ENCODE peak calls at places on chromosome 20, in four cellular contexts. V is K562, X is HCT116, Y is HepG2. E is an unnamed sample.

GRCh38 chr20:13819885-13820645 is 35.2 kb downstream of the NDUFAF5 start:
- DNase-seq in V (peak; percentile 32), X (peak; percentile 42), Y (peak; percentile 70), E (peak; percentile 30)

GRCh38 chr20:36847009-36847709 is 28.8 kb upstream of the TLDC2 start:
- DNase-seq in V (no peak), X (no peak), Y (no peak), E (no peak)

GRCh38 chr20:32206383-32207210 is 946 bp downstream of the PLAGL2 start:
- DNase-seq in V (no peak), X (no peak), Y (no peak), E (no peak)

GRCh38 chr20:60403105-60403741 is 445.0 kb downstream of the CDH26 start:
- DNase-seq in V (no peak), X (no peak), Y (no peak), E (no peak)

GRCh38 chr20:52118233-52118632 is 73.3 kb downstream of the ZFP64 start:
- DNase-seq in V (no peak), X (no peak), Y (no peak), E (no peak)

GRCh38 chr20:22455259-22455658 is 129.1 kb downstream of the FOXA2 start:
- DNase-seq in V (no peak), X (no peak), Y (no peak), E (no peak)

GRCh38 chr20:10090588-10091166 is 55.9 kb downstream of the ANKEF1 start:
- DNase-seq in V (peak; percentile 12), X (peak; percentile 38), Y (peak; percentile 63), E (peak; percentile 48)

GRCh38 chr20:36202891-36203338 is 33.4 kb upstream of the AAR2 start:
- DNase-seq in V (peak; percentile 89), X (peak; percentile 10), Y (peak; percentile 51), E (no peak)

GRCh38 chr20:52015155-52015554 is 176.4 kb downstream of the ZFP64 start:
- DNase-seq in V (no peak), X (no peak), Y (no peak), E (no peak)

GRCh38 chr20:1652960-1653359 is 4.6 kb downstream of the SIRPG start:
- DNase-seq in V (no peak), X (no peak), Y (no peak), E (no peak)

GRCh38 chr20:5658897-5659296 is 91.3 kb upstream of the SHLD1 start:
- DNase-seq in V (no peak), X (no peak), Y (peak; percentile 71), E (no peak)

GRCh38 chr20:31562241-31562640 is 42.8 kb upstream of the ID1 start:
- DNase-seq in V (no peak), X (peak; percentile 42), Y (no peak), E (no peak)

GRCh38 chr20:32606107-32606506 is 21.0 kb upstream of the NOL4L start:
- DNase-seq in V (no peak), X (no peak), Y (no peak), E (no peak)

GRCh38 chr20:35903843-35904242 is 50.5 kb downstream of the SCAND1 start:
- DNase-seq in V (peak; percentile 23), X (no peak), Y (no peak), E (no peak)

GRCh38 chr20:61804896-61805295 is 260.8 kb downstream of the TAF4 start:
- DNase-seq in V (no peak), X (no peak), Y (no peak), E (no peak)

DNA sequence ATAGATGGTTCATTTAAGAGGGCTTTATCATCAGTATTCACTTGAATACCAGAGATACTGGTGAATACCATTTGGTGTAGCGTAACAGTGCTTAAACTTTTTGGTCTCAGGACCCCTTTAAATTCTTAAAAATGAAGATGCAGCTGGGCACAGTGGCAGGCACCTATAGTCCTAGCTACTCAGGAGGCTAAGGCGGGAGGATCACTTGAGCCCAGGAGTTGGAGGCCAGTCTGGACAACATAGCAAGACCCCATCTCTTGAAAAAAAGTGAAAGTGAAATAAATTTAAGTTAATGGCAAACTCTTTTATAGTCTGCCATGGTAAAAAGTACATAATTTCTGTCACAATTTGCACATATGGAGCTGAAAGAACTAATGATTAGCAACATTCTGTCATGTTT is 39.3 kb downstream of the VAPB start:
- DNase-seq in V (no peak), X (no peak), Y (no peak), E (no peak)
- H3K27ac ChIP-seq in V (no peak overlapping the region), X (no peak overlapping the region), Y (no peak overlapping the region), E (no peak overlapping the region)

GRCh38 chr20:4195499-4195898 is 180.1 kb upstream of the RNF24 start:
- DNase-seq in V (peak; percentile 36), X (no peak), Y (peak; percentile 61), E (no peak)

GRCh38 chr20:4189375-4189774 is 174.0 kb upstream of the RNF24 start:
- DNase-seq in V (no peak), X (no peak), Y (no peak), E (no peak)

GRCh38 chr20:4192378-4193048 is 177.2 kb upstream of the RNF24 start:
- DNase-seq in V (peak; percentile 87), X (no peak), Y (no peak), E (no peak)

GRCh38 chr20:4190792-4191519 is 175.6 kb upstream of the RNF24 start:
- DNase-seq in V (no peak), X (no peak), Y (no peak), E (no peak)

GRCh38 chr20:4193053-4193452 is 177.7 kb upstream of the RNF24 start:
- DNase-seq in V (no peak), X (no peak), Y (no peak), E (no peak)
- TF ChIP-seq TCF7L2 in V (no peak), X (no peak), Y (no peak), E (no peak)

GRCh38 chr20:48877299-48877698 is 44.2 kb upstream of the ARFGEF2 start:
- DNase-seq in V (no peak), X (no peak), Y (no peak), E (no peak)
- TF ChIP-seq CTCF in V (no peak), X (no peak), Y (no peak), E (no peak)

DNA sequence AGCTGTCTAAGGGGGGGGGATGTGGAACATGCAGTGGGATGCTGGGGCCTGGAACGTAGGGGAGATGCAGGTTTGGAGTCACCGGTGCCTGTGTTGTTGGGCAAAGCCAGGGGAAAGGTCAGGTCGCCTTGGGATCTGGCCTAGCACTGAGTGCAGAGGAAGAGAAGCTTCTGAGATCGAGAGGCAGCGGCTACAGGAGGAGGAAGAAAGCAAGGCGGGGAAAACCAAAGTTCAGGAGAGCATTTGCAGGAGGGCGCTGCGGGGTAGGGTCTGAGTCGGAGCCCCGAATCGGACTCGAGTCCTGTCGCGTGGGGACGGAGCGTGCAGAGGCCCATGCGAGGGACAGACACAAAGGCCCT is 1.0 kb upstream of the PLCG1 start:
- DNase-seq in V (no peak), X (no peak), Y (no peak), E (no peak)
- H3K27ac ChIP-seq in V (peak overlapping the region; percentile 86), X (peak overlapping the region; percentile 85), Y (peak overlapping the region; percentile 88), E (peak overlapping the region; percentile 63)

GRCh38 chr20:57584768-57585461 is 24.0 kb downstream of the PCK1 start:
- DNase-seq in V (no peak), X (no peak), Y (no peak), E (no peak)

GRCh38 chr20:57585466-57586213 is 24.7 kb downstream of the PCK1 start:
- DNase-seq in V (no peak), X (no peak), Y (no peak), E (no peak)

GRCh38 chr20:57586943-57587277 is 26.0 kb downstream of the PCK1 start:
- DNase-seq in V (no peak), X (no peak), Y (no peak), E (no peak)

GRCh38 chr20:57587278-57587988 is 26.5 kb downstream of the PCK1 start:
- DNase-seq in V (no peak), X (no peak), Y (peak; percentile 73), E (no peak)

DNA sequence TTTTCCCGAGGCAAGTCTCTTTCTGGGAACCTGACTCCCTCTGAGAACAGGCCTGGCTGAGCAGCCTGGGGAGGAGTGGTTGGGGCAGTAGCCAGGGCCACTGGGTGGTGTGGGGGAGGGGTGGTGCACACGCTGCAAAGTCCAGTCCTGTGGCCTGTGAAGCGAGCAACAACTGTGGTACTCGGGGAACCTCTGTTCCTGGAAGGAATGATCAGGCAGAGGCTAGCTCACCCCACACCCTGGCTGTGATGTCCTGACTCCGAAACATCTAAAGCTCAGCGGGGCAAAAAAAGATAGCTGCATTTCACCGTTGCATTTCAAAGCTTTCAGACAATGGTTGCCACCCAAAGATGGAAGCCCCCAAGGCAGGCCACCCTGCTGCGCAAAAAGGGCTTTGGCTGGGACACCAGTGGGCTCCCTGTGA is 25.5 kb downstream of the PCK1 start:
- DNase-seq in V (peak; percentile 43), X (no peak), Y (peak; percentile 43), E (no peak)
- TF ChIP-seq TCF7L2 in V (no peak), X (no peak), Y (no peak), E (no peak)

DNA sequence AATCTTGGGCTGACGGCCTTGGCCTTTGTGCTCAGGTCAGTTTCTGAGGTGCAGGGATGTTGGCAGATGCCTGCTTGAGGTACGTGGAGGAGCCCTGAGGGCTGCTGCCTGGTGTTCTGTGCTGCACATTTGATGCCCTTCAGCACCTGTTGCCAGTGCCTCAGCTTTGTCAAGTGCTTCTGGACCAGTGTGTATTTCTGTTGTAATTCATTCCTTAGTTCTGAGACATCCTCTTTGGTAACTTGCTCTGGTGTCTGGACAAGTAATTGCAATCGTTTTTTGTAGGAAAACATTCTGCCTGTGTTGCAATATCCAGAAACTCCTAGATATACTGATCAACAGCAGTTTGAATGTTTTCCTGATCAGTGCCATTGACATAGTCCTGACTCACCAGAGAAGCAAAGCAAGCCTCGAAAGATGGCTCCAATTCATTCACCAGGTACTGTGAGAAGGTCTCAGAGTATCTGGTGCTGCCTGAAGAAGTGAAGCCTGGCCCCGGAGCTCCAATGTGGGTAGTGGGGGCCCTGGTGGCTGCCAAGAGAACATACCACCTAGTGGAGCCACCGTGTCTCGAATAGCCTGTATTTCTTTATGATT is 26.7 kb downstream of the ZNF337 start:
- DNase-seq in V (no peak), X (no peak), Y (peak; percentile 61), E (no peak)
- TF ChIP-seq CTCF in V (no peak), X (peak; percentile 24), Y (peak; percentile 25), E (no peak)

GRCh38 chr20:63254536-63255384 is 497 bp upstream of the NKAIN4 start:
- DNase-seq in V (no peak), X (no peak), Y (no peak), E (no peak)

GRCh38 chr20:63252157-63252780 is 2.0 kb downstream of the NKAIN4 start:
- DNase-seq in V (no peak), X (no peak), Y (no peak), E (no peak)

GRCh38 chr20:63253438-63254236 is 626 bp downstream of the NKAIN4 start:
- DNase-seq in V (no peak), X (no peak), Y (no peak), E (no peak)

GRCh38 chr20:63253065-63253437 is 1.2 kb downstream of the NKAIN4 start:
- DNase-seq in V (no peak), X (no peak), Y (no peak), E (no peak)

DNA sequence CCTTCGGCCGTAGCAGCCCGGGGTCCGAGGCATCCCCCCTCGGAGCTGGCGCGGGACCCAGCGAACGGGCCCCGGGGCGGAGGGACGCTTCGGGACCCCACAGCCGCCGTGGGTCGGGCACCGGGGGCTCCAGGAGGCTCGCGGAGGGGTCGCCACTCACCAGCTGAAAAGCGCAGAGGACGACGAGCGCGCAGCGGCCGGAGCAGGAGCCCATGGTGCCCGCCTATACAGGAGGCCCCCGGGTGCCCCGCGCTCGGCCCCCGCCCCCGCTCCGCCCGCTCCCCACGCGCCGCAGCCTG is at the start of gene NKAIN4:
- DNase-seq in V (no peak), X (no peak), Y (no peak), E (no peak)
- H3K27ac ChIP-seq in V (no peak within 1 kb of the TSS), X (no peak within 1 kb of the TSS), Y (no peak within 1 kb of the TSS), E (no peak within 1 kb of the TSS)

GRCh38 chr20:47727170-47727880 is 58.0 kb downstream of the SULF2 start:
- DNase-seq in V (no peak), X (no peak), Y (no peak), E (no peak)
- TF ChIP-seq TCF7L2 in V (no peak), X (no peak), Y (no peak), E (no peak)

GRCh38 chr20:8700756-8701155 is 368.1 kb upstream of the PLCB4 start:
- DNase-seq in V (no peak), X (no peak), Y (no peak), E (no peak)
- TF ChIP-seq CTCF in V (no peak), X (no peak), Y (no peak), E (no peak)